ENCODE peak calls at places on chromosomes 13 and 19, in ten cellular contexts. One of them, this sample, is unnamed.
A peak's percentile ranks its signal among the peaks of the same experiment; 100 is the strongest.

GRCh38 chr13:27920677-27921420 is 1.0 kb downstream of the PDX1 start:
- DNase-seq in AG04450: no peak
- DNase-seq in endothelial cell: peak; percentile 53
- DNase-seq in cardiac fibroblast: no peak
- DNase-seq in fibroblast of lung: no peak
- DNase-seq in heart right ventricle: no peak
- DNase-seq in IMR-90: peak; percentile 6
- DNase-seq in thoracic aorta: no peak
- DNase-seq in neural crest cell: no peak
- DNase-seq in GM20000: peak; percentile 46
- DNase-seq in this sample: no peak

GRCh38 chr19:2059422-2060201 is 8.6 kb upstream of the MKNK2 start:
- DNase-seq in AG04450: no peak
- DNase-seq in endothelial cell: no peak
- DNase-seq in cardiac fibroblast: peak; percentile 75
- DNase-seq in fibroblast of lung: peak; percentile 73
- DNase-seq in heart right ventricle: no peak
- DNase-seq in IMR-90: peak; percentile 61
- DNase-seq in thoracic aorta: no peak
- DNase-seq in neural crest cell: peak; percentile 30
- DNase-seq in GM20000: no peak
- DNase-seq in this sample: peak; percentile 97

GRCh38 chr19:38952395-38953165 is 21.8 kb downstream of the MRPS12 start:
- DNase-seq in AG04450: no peak
- DNase-seq in endothelial cell: peak; percentile 53
- DNase-seq in cardiac fibroblast: no peak
- DNase-seq in fibroblast of lung: no peak
- DNase-seq in heart right ventricle: no peak
- DNase-seq in IMR-90: peak; percentile 16
- DNase-seq in thoracic aorta: no peak
- DNase-seq in neural crest cell: peak; percentile 38
- DNase-seq in GM20000: peak; percentile 69
- DNase-seq in this sample: peak; percentile 60

GRCh38 chr13:99215466-99215865 is 14.8 kb downstream of the UBAC2 start:
- DNase-seq in AG04450: no peak
- DNase-seq in endothelial cell: no peak
- DNase-seq in cardiac fibroblast: no peak
- DNase-seq in fibroblast of lung: no peak
- DNase-seq in heart right ventricle: no peak
- DNase-seq in IMR-90: no peak
- DNase-seq in thoracic aorta: no peak
- DNase-seq in neural crest cell: no peak
- DNase-seq in GM20000: no peak
- DNase-seq in this sample: no peak

GRCh38 chr19:22893855-22894270 is 61.8 kb downstream of the ZNF723 start:
- DNase-seq in AG04450: no peak
- DNase-seq in endothelial cell: no peak
- DNase-seq in cardiac fibroblast: no peak
- DNase-seq in fibroblast of lung: no peak
- DNase-seq in heart right ventricle: no peak
- DNase-seq in IMR-90: no peak
- DNase-seq in thoracic aorta: no peak
- DNase-seq in neural crest cell: no peak
- DNase-seq in GM20000: no peak
- DNase-seq in this sample: no peak

GRCh38 chr13:21663197-21663596 is 7.7 kb upstream of the FGF9 start:
- DNase-seq in AG04450: no peak
- DNase-seq in endothelial cell: no peak
- DNase-seq in cardiac fibroblast: no peak
- DNase-seq in fibroblast of lung: no peak
- DNase-seq in heart right ventricle: no peak
- DNase-seq in IMR-90: no peak
- DNase-seq in thoracic aorta: no peak
- DNase-seq in neural crest cell: no peak
- DNase-seq in GM20000: no peak
- DNase-seq in this sample: peak; percentile 74

GRCh38 chr19:40801449-40802299 is 2.7 kb downstream of the EGLN2 start:
- DNase-seq in AG04450: no peak
- DNase-seq in endothelial cell: no peak
- DNase-seq in cardiac fibroblast: no peak
- DNase-seq in fibroblast of lung: no peak
- DNase-seq in heart right ventricle: no peak
- DNase-seq in IMR-90: no peak
- DNase-seq in thoracic aorta: no peak
- DNase-seq in neural crest cell: no peak
- DNase-seq in GM20000: no peak
- DNase-seq in this sample: no peak

GRCh38 chr19:29690842-29691241 is 24.2 kb downstream of the C19orf12 start:
- DNase-seq in AG04450: no peak
- DNase-seq in endothelial cell: no peak
- DNase-seq in cardiac fibroblast: peak; percentile 80
- DNase-seq in fibroblast of lung: peak; percentile 34
- DNase-seq in heart right ventricle: no peak
- DNase-seq in IMR-90: peak; percentile 49
- DNase-seq in thoracic aorta: no peak
- DNase-seq in neural crest cell: no peak
- DNase-seq in GM20000: peak; percentile 65
- DNase-seq in this sample: peak; percentile 76

GRCh38 chr13:49635599-49636433 is 7.5 kb downstream of the ARL11 start:
- DNase-seq in AG04450: peak; percentile 27
- DNase-seq in endothelial cell: no peak
- DNase-seq in cardiac fibroblast: peak; percentile 78
- DNase-seq in fibroblast of lung: peak; percentile 69
- DNase-seq in heart right ventricle: peak; percentile 54
- DNase-seq in IMR-90: peak; percentile 43
- DNase-seq in thoracic aorta: no peak
- DNase-seq in neural crest cell: no peak
- DNase-seq in GM20000: peak; percentile 28
- DNase-seq in this sample: no peak

GRCh38 chr19:9644472-9644871 is 23.4 kb upstream of the ZNF561 start:
- DNase-seq in AG04450: no peak
- DNase-seq in endothelial cell: no peak
- DNase-seq in cardiac fibroblast: no peak
- DNase-seq in fibroblast of lung: no peak
- DNase-seq in heart right ventricle: no peak
- DNase-seq in IMR-90: no peak
- DNase-seq in thoracic aorta: no peak
- DNase-seq in neural crest cell: no peak
- DNase-seq in GM20000: no peak
- DNase-seq in this sample: no peak

GRCh38 chr13:42119875-42120274 is 71.4 kb downstream of the DGKH start:
- DNase-seq in AG04450: no peak
- DNase-seq in endothelial cell: no peak
- DNase-seq in cardiac fibroblast: no peak
- DNase-seq in fibroblast of lung: no peak
- DNase-seq in heart right ventricle: no peak
- DNase-seq in IMR-90: no peak
- DNase-seq in thoracic aorta: no peak
- DNase-seq in neural crest cell: no peak
- DNase-seq in GM20000: peak; percentile 11
- DNase-seq in this sample: no peak

GRCh38 chr19:3360494-3361383 is 5.6 kb upstream of the NFIC start:
- DNase-seq in AG04450: no peak
- DNase-seq in endothelial cell: no peak
- DNase-seq in cardiac fibroblast: peak; percentile 51
- DNase-seq in fibroblast of lung: peak; percentile 51
- DNase-seq in heart right ventricle: peak; percentile 81
- DNase-seq in IMR-90: no peak
- DNase-seq in thoracic aorta: no peak
- DNase-seq in neural crest cell: no peak
- DNase-seq in GM20000: peak; percentile 91
- DNase-seq in this sample: peak; percentile 53

GRCh38 chr19:45526143-45526542 is 18.9 kb downstream of the VASP start:
- DNase-seq in AG04450: no peak
- DNase-seq in endothelial cell: peak; percentile 50
- DNase-seq in cardiac fibroblast: peak; percentile 71
- DNase-seq in fibroblast of lung: peak; percentile 72
- DNase-seq in heart right ventricle: peak; percentile 73
- DNase-seq in IMR-90: peak; percentile 55
- DNase-seq in thoracic aorta: no peak
- DNase-seq in neural crest cell: peak; percentile 44
- DNase-seq in GM20000: no peak
- DNase-seq in this sample: peak; percentile 82

GRCh38 chr19:54191671-54192453 is 754 bp downstream of the TSEN34 start:
- DNase-seq in AG04450: no peak
- DNase-seq in endothelial cell: no peak
- DNase-seq in cardiac fibroblast: no peak
- DNase-seq in fibroblast of lung: peak; percentile 46
- DNase-seq in heart right ventricle: no peak
- DNase-seq in IMR-90: peak; percentile 33
- DNase-seq in thoracic aorta: no peak
- DNase-seq in neural crest cell: no peak
- DNase-seq in GM20000: no peak
- DNase-seq in this sample: no peak

GRCh38 chr13:110331362-110331761 is 24.3 kb downstream of the COL4A2 start:
- DNase-seq in AG04450: no peak
- DNase-seq in endothelial cell: no peak
- DNase-seq in cardiac fibroblast: no peak
- DNase-seq in fibroblast of lung: peak; percentile 98
- DNase-seq in heart right ventricle: no peak
- DNase-seq in IMR-90: peak; percentile 69
- DNase-seq in thoracic aorta: no peak
- DNase-seq in neural crest cell: no peak
- DNase-seq in GM20000: no peak
- DNase-seq in this sample: no peak

GRCh38 chr19:14393303-14393702 is 12.1 kb downstream of the ADGRE5 start:
- DNase-seq in AG04450: no peak
- DNase-seq in endothelial cell: no peak
- DNase-seq in cardiac fibroblast: no peak
- DNase-seq in fibroblast of lung: no peak
- DNase-seq in heart right ventricle: no peak
- DNase-seq in IMR-90: no peak
- DNase-seq in thoracic aorta: no peak
- DNase-seq in neural crest cell: no peak
- DNase-seq in GM20000: no peak
- DNase-seq in this sample: no peak

GRCh38 chr19:33436360-33437345 is 63.1 kb downstream of the CEBPG start:
- DNase-seq in AG04450: no peak
- DNase-seq in endothelial cell: no peak
- DNase-seq in cardiac fibroblast: no peak
- DNase-seq in fibroblast of lung: no peak
- DNase-seq in heart right ventricle: no peak
- DNase-seq in IMR-90: no peak
- DNase-seq in thoracic aorta: no peak
- DNase-seq in neural crest cell: no peak
- DNase-seq in GM20000: no peak
- DNase-seq in this sample: no peak

GRCh38 chr13:58300974-58301681 is 669.6 kb downstream of the PCDH17 start:
- DNase-seq in AG04450: no peak
- DNase-seq in endothelial cell: no peak
- DNase-seq in cardiac fibroblast: no peak
- DNase-seq in fibroblast of lung: no peak
- DNase-seq in heart right ventricle: no peak
- DNase-seq in IMR-90: no peak
- DNase-seq in thoracic aorta: no peak
- DNase-seq in neural crest cell: no peak
- DNase-seq in GM20000: no peak
- DNase-seq in this sample: no peak

GRCh38 chr13:65679240-65679639 is 1550.9 kb downstream of the PCDH9 start:
- DNase-seq in AG04450: no peak
- DNase-seq in endothelial cell: no peak
- DNase-seq in cardiac fibroblast: peak; percentile 52
- DNase-seq in fibroblast of lung: peak; percentile 68
- DNase-seq in heart right ventricle: no peak
- DNase-seq in IMR-90: peak; percentile 54
- DNase-seq in thoracic aorta: no peak
- DNase-seq in neural crest cell: no peak
- DNase-seq in GM20000: no peak
- DNase-seq in this sample: peak; percentile 38

GRCh38 chr19:17834350-17835181 is 13.2 kb downstream of the JAK3 start:
- DNase-seq in AG04450: no peak
- DNase-seq in endothelial cell: no peak
- DNase-seq in cardiac fibroblast: no peak
- DNase-seq in fibroblast of lung: no peak
- DNase-seq in heart right ventricle: no peak
- DNase-seq in IMR-90: no peak
- DNase-seq in thoracic aorta: no peak
- DNase-seq in neural crest cell: peak; percentile 26
- DNase-seq in GM20000: no peak
- DNase-seq in this sample: no peak
- TF ChIP-seq CTCF in AG04450: peak; percentile 22
- TF ChIP-seq CTCF in endothelial cell: no peak
- TF ChIP-seq CTCF in cardiac fibroblast: no peak
- TF ChIP-seq CTCF in fibroblast of lung: peak; percentile 13
- TF ChIP-seq CTCF in heart right ventricle: no peak
- TF ChIP-seq CTCF in IMR-90: peak; percentile 11
- TF ChIP-seq CTCF in thoracic aorta: no peak
- TF ChIP-seq CTCF in neural crest cell: no peak
- TF ChIP-seq CTCF in GM20000: no peak
- TF ChIP-seq CTCF in this sample: peak; percentile 6

GRCh38 chr19:16659832-16660708 is at the start of gene SMIM7:
- DNase-seq in AG04450: peak; percentile 98
- DNase-seq in endothelial cell: peak; percentile 98
- DNase-seq in cardiac fibroblast: peak; percentile 99
- DNase-seq in fibroblast of lung: peak; percentile 97
- DNase-seq in heart right ventricle: peak; percentile 99
- DNase-seq in IMR-90: peak; percentile 98
- DNase-seq in thoracic aorta: peak; percentile 90
- DNase-seq in neural crest cell: peak; percentile 96
- DNase-seq in GM20000: peak; percentile 98
- DNase-seq in this sample: peak; percentile 99
- TF ChIP-seq CTCF in AG04450: peak; percentile 14
- TF ChIP-seq CTCF in endothelial cell: no peak
- TF ChIP-seq CTCF in cardiac fibroblast: no peak
- TF ChIP-seq CTCF in fibroblast of lung: no peak
- TF ChIP-seq CTCF in heart right ventricle: no peak
- TF ChIP-seq CTCF in IMR-90: peak; percentile 30
- TF ChIP-seq CTCF in thoracic aorta: no peak
- TF ChIP-seq CTCF in neural crest cell: no peak
- TF ChIP-seq CTCF in GM20000: no peak
- TF ChIP-seq CTCF in this sample: no peak

GRCh38 chr13:25080773-25081172 is 15.2 kb upstream of the PABPC3 start:
- DNase-seq in AG04450: no peak
- DNase-seq in endothelial cell: no peak
- DNase-seq in cardiac fibroblast: no peak
- DNase-seq in fibroblast of lung: no peak
- DNase-seq in heart right ventricle: no peak
- DNase-seq in IMR-90: no peak
- DNase-seq in thoracic aorta: no peak
- DNase-seq in neural crest cell: no peak
- DNase-seq in GM20000: no peak
- DNase-seq in this sample: no peak
- TF ChIP-seq CTCF in AG04450: no peak
- TF ChIP-seq CTCF in endothelial cell: no peak
- TF ChIP-seq CTCF in cardiac fibroblast: no peak
- TF ChIP-seq CTCF in fibroblast of lung: no peak
- TF ChIP-seq CTCF in heart right ventricle: no peak
- TF ChIP-seq CTCF in IMR-90: no peak
- TF ChIP-seq CTCF in thoracic aorta: no peak
- TF ChIP-seq CTCF in neural crest cell: no peak
- TF ChIP-seq CTCF in GM20000: no peak
- TF ChIP-seq CTCF in this sample: no peak

DNA sequence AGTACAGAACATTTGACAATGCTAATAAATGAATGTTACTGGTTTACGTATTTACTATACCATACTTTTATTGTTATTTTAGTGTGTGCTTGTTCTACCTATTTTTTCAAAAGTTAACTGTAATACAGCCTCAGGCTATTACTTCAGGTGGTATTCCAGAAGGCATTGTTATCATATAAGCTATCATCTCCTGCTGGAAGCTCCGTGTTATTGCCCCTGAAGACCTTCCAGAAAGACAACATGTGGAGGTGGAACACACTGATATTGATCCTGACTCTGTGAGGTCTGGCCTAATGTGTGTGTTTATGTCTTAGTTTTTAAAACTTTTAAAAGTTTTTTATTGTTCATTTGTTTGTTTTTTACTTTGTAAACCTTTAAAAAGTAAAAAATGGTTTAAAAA is 509.8 kb upstream of the SPRY2 start:
- DNase-seq in AG04450: no peak
- DNase-seq in endothelial cell: no peak
- DNase-seq in cardiac fibroblast: no peak
- DNase-seq in fibroblast of lung: no peak
- DNase-seq in heart right ventricle: no peak
- DNase-seq in IMR-90: no peak
- DNase-seq in thoracic aorta: no peak
- DNase-seq in neural crest cell: no peak
- DNase-seq in GM20000: no peak
- DNase-seq in this sample: no peak
- TF ChIP-seq CTCF in AG04450: no peak
- TF ChIP-seq CTCF in endothelial cell: no peak
- TF ChIP-seq CTCF in cardiac fibroblast: no peak
- TF ChIP-seq CTCF in fibroblast of lung: no peak
- TF ChIP-seq CTCF in heart right ventricle: no peak
- TF ChIP-seq CTCF in IMR-90: no peak
- TF ChIP-seq CTCF in thoracic aorta: no peak
- TF ChIP-seq CTCF in neural crest cell: peak; percentile 10
- TF ChIP-seq CTCF in GM20000: no peak
- TF ChIP-seq CTCF in this sample: no peak

This sample was measured in MCF 10A.